ENCODE peak calls at places on chromosomes 6 and 20, in nine cellular contexts. O is PC-3, G is SK-N-SH, N is heart right ventricle, C is colonic mucosa, M is prostate gland, V is body of pancreas, Q is MM.1S, T is H1. Z is an unnamed sample.

GRCh38 chr6:108902389-108902792 is 54.2 kb downstream of the ARMC2 start:
- DNase-seq in O (peak; percentile 23), G (no peak), N (no peak), C (no peak), M (no peak), V (no peak), Q (peak; percentile 37), T (no peak), Z (no peak)

GRCh38 chr6:41159415-41160082 is 3.4 kb downstream of the TREM2 start:
- DNase-seq in O (no peak), G (no peak), N (no peak), C (no peak), M (no peak), V (no peak), Q (no peak), T (peak; percentile 17), Z (no peak)

GRCh38 chr20:41308726-41309413 is 8.7 kb downstream of the ZHX3 start:
- DNase-seq in O (no peak), G (no peak), N (no peak), C (no peak), M (no peak), V (no peak), Q (no peak), T (no peak), Z (no peak)

GRCh38 chr6:151389640-151390275 is 1.6 kb downstream of the ZBTB2 start:
- DNase-seq in O (peak; percentile 58), G (peak; percentile 65), N (peak; percentile 66), C (peak; percentile 70), M (peak; percentile 47), V (peak; percentile 57), Q (peak; percentile 25), T (no peak), Z (peak; percentile 66)

GRCh38 chr6:85364354-85364753 is 85.5 kb upstream of the NT5E start:
- DNase-seq in O (peak; percentile 89), G (no peak), N (no peak), C (no peak), M (no peak), V (no peak), Q (no peak), T (no peak), Z (no peak)

GRCh38 chr20:49534314-49534713 is 33.6 kb downstream of the PTGIS start:
- DNase-seq in O (peak; percentile 88), G (peak; percentile 79), N (no peak), C (peak; percentile 56), M (peak; percentile 46), V (peak; percentile 58), Q (peak; percentile 41), T (peak; percentile 85), Z (peak; percentile 80)

GRCh38 chr6:26205625-26206574 is 118.7 kb downstream of the HFE start:
- DNase-seq in O (peak; percentile 78), G (peak; percentile 25), N (no peak), C (no peak), M (no peak), V (no peak), Q (peak; percentile 48), T (no peak), Z (no peak)

GRCh38 chr6:14381225-14381887 is 263.8 kb downstream of the CD83 start:
- DNase-seq in O (no peak), G (no peak), N (no peak), C (no peak), M (no peak), V (no peak), Q (no peak), T (peak; percentile 49), Z (no peak)

GRCh38 chr6:150207931-150208570 is 65.2 kb downstream of the PPP1R14C start:
- DNase-seq in O (no peak), G (no peak), N (no peak), C (no peak), M (no peak), V (no peak), Q (no peak), T (no peak), Z (no peak)

GRCh38 chr20:36881888-36882287 is 6.0 kb downstream of the TLDC2 start:
- DNase-seq in O (no peak), G (no peak), N (no peak), C (no peak), M (no peak), V (no peak), Q (no peak), T (no peak), Z (no peak)

GRCh38 chr6:147053311-147053921 is 150.8 kb upstream of the STXBP5 start:
- DNase-seq in O (no peak), G (no peak), N (no peak), C (no peak), M (no peak), V (no peak), Q (no peak), T (no peak), Z (no peak)

GRCh38 chr20:15396900-15397299 is 1059.5 kb upstream of the FLRT3 start:
- DNase-seq in O (no peak), G (no peak), N (no peak), C (no peak), M (no peak), V (no peak), Q (no peak), T (no peak), Z (no peak)

GRCh38 chr6:150286919-150287318 is 81.9 kb upstream of the IYD start:
- DNase-seq in O (no peak), G (no peak), N (no peak), C (no peak), M (no peak), V (no peak), Q (no peak), T (no peak), Z (no peak)

GRCh38 chr20:22106308-22106938 is 401.0 kb downstream of the PAX1 start:
- DNase-seq in O (peak; percentile 61), G (peak; percentile 11), N (no peak), C (no peak), M (peak; percentile 6), V (no peak), Q (peak; percentile 66), T (no peak), Z (no peak)

GRCh38 chr6:70103798-70104197 is 199.1 kb downstream of the COL9A1 start:
- DNase-seq in O (peak; percentile 9), G (no peak), N (no peak), C (peak; percentile 19), M (no peak), V (no peak), Q (no peak), T (no peak), Z (no peak)

GRCh38 chr20:49560646-49561045 is 7.3 kb downstream of the PTGIS start:
- DNase-seq in O (no peak), G (no peak), N (no peak), C (no peak), M (no peak), V (no peak), Q (no peak), T (no peak), Z (no peak)

DNA sequence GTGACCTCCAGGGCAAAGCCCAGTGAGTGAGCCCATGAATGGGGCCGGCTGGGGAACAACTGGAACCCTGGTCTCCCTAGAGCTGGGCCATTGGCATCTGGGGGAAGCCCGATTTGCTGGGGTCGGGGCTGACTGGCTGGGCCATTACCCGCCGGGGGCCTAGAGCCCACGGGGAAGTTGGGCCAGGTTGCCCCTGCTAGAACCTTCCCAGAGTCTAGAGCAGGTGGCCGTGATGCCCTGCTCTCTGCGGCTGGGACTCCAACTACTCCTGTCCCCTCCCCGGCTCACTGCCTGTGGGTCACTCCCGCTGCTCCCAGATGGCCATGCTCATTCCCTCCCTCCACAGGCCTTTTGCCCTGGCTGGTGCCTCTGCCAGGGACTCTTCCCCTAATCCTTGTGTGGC is 24.2 kb upstream of the NOL4L start:
- DNase-seq in O (no peak), G (no peak), N (no peak), C (no peak), M (no peak), V (no peak), Q (no peak), T (no peak), Z (no peak)
- H3K4me1 ChIP-seq in O (no peaks in the 10 kb centered on the region), G (no peaks in the 10 kb centered on the region), N (no peaks in the 10 kb centered on the region), C (no peaks in the 10 kb centered on the region), M (no peaks in the 10 kb centered on the region), V (no peaks in the 10 kb centered on the region), Q (no peaks in the 10 kb centered on the region), T (peaks cover 1% of the 10 kb centered on the region), Z (no peaks in the 10 kb centered on the region)

GRCh38 chr20:35000922-35001595 is 45.4 kb downstream of the MYH7B start:
- DNase-seq in O (no peak), G (no peak), N (no peak), C (no peak), M (no peak), V (no peak), Q (no peak), T (no peak), Z (no peak)

GRCh38 chr20:35000311-35000921 is 44.7 kb downstream of the MYH7B start:
- DNase-seq in O (no peak), G (no peak), N (no peak), C (no peak), M (no peak), V (no peak), Q (no peak), T (no peak), Z (no peak)

GRCh38 chr20:35002426-35003210 is 47.0 kb downstream of the MYH7B start:
- DNase-seq in O (no peak), G (no peak), N (no peak), C (no peak), M (no peak), V (no peak), Q (no peak), T (no peak), Z (no peak)

GRCh38 chr20:35003211-35004031 is 47.8 kb downstream of the MYH7B start:
- DNase-seq in O (no peak), G (no peak), N (no peak), C (no peak), M (no peak), V (no peak), Q (no peak), T (no peak), Z (no peak)

GRCh38 chr20:35001596-35002362 is 46.1 kb downstream of the MYH7B start:
- DNase-seq in O (no peak), G (peak; percentile 55), N (no peak), C (no peak), M (no peak), V (no peak), Q (no peak), T (no peak), Z (no peak)
- TF ChIP-seq CTCF in O (peak; percentile 63), G (peak; percentile 40), N (peak; percentile 6), C (no peak), M (no peak), V (no peak), Q (peak; percentile 21), T (peak; percentile 49), Z (peak; percentile 48)

GRCh38 chr20:32976746-32977145 is 27.5 kb downstream of the SUN5 start:
- DNase-seq in O (no peak), G (no peak), N (no peak), C (no peak), M (no peak), V (no peak), Q (no peak), T (no peak), Z (no peak)
- H3K4me1 ChIP-seq in O (no peaks in the 10 kb centered on the region), G (no peaks in the 10 kb centered on the region), N (no peaks in the 10 kb centered on the region), C (no peaks in the 10 kb centered on the region), M (no peaks in the 10 kb centered on the region), V (no peaks in the 10 kb centered on the region), Q (peaks cover 10% of the 10 kb centered on the region), T (peaks cover 7% of the 10 kb centered on the region), Z (peaks cover 13% of the 10 kb centered on the region)

DNA sequence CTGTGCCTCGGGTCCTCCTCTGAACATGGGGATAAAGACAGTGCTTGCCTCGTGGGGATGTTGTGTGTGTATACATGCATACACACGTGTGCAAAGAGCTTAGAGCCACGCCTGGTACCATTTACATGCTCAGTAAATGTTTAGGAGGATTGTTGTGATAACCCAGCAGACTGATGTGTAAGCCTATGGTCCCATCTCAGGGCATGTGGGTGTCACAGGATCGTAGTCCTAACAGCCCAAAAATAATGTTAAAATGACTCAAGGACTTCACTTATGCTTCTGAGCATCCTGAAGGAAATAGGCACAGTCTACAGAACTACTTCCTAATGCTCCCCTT is 12.4 kb upstream of the BPI start:
- DNase-seq in O (no peak), G (no peak), N (no peak), C (no peak), M (no peak), V (no peak), Q (no peak), T (no peak), Z (no peak)
- TF ChIP-seq CTCF in O (peak; percentile 30), G (no peak), N (no peak), C (no peak), M (no peak), V (no peak), Q (no peak), T (no peak), Z (no peak)